ENCODE peak calls at places on chromosomes 2 and 18, in six cellular contexts. X, U, K, V, N and H are unnamed samples.

GRCh38 chr2:199760574-199760973 is 90.4 kb downstream of the FTCDNL1 start:
- DNase-seq in X (no peak), U (peak; percentile 36), K (no peak), V (no peak), N (no peak), H (no peak)

GRCh38 chr18:58567453-58568196 is 61.3 kb downstream of the ALPK2 start:
- DNase-seq in X (no peak), U (no peak), K (peak; percentile 97), V (no peak), N (peak; percentile 99), H (peak; percentile 96)

GRCh38 chr2:191352536-191352935 is 107.3 kb downstream of the MYO1B start:
- DNase-seq in X (no peak), U (no peak), K (peak; percentile 86), V (no peak), N (peak; percentile 87), H (peak; percentile 74)

GRCh38 chr2:26550276-26551015 is 72.5 kb upstream of the OTOF start:
- DNase-seq in X (no peak), U (no peak), K (no peak), V (no peak), N (no peak), H (no peak)

GRCh38 chr2:204046145-204046544 is 109.6 kb downstream of the ICOS start:
- DNase-seq in X (no peak), U (no peak), K (no peak), V (no peak), N (no peak), H (no peak)

GRCh38 chr2:2506536-2506935 is 175.5 kb upstream of the MYT1L start:
- DNase-seq in X (no peak), U (no peak), K (no peak), V (no peak), N (no peak), H (no peak)

GRCh38 chr2:46117379-46117778 is 179.8 kb upstream of the EPAS1 start:
- DNase-seq in X (no peak), U (no peak), K (peak; percentile 64), V (no peak), N (peak; percentile 67), H (peak; percentile 82)

GRCh38 chr2:12617853-12618252 is 98.9 kb upstream of the TRIB2 start:
- DNase-seq in X (no peak), U (no peak), K (no peak), V (no peak), N (no peak), H (no peak)

GRCh38 chr2:18762667-18763066 is 173.3 kb upstream of the NT5C1B start:
- DNase-seq in X (no peak), U (no peak), K (peak; percentile 40), V (no peak), N (peak; percentile 37), H (no peak)

GRCh38 chr2:29212009-29212408 is 96.8 kb downstream of the CLIP4 start:
- DNase-seq in X (no peak), U (no peak), K (no peak), V (no peak), N (no peak), H (peak; percentile 50)

DNA sequence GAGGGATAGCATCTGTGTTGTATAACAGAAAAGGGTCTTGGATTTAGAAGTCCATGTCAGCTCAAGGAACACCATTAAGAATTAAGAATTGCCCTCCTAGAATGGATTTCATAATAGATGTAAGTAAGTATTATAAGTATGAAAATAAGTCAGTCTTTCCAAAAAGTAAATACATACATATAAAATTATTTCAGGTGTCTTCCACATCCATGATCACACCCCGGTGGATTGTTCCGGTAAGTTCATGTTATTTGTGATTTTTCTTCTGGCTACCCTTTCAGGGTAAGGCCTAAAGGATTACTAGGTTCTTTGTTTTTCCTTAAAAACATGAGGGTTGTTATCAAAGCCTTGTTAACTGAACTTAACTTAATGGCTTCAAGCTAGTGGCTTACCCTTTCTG is 55.9 kb downstream of the TMEM185B start:
- DNase-seq in X (no peak), U (no peak), K (no peak), V (no peak), N (no peak), H (no peak)
- TF ChIP-seq CTCF in X (no peak), U (peak; percentile 20), K (no peak), V (no peak), N (no peak), H (no peak)

GRCh38 chr2:218962859-218963492 is 3.5 kb downstream of the CDK5R2 start:
- DNase-seq in X (peak; percentile 63), U (peak; percentile 98), K (peak; percentile 5), V (peak; percentile 59), N (peak; percentile 73), H (peak; percentile 19)
- H3K4me3 ChIP-seq in X (no peak overlapping the region), U (peak overlapping the region; percentile 71), K (no peak overlapping the region), V (no peak overlapping the region), N (no peak overlapping the region), H (peak overlapping the region; percentile 31)

DNA sequence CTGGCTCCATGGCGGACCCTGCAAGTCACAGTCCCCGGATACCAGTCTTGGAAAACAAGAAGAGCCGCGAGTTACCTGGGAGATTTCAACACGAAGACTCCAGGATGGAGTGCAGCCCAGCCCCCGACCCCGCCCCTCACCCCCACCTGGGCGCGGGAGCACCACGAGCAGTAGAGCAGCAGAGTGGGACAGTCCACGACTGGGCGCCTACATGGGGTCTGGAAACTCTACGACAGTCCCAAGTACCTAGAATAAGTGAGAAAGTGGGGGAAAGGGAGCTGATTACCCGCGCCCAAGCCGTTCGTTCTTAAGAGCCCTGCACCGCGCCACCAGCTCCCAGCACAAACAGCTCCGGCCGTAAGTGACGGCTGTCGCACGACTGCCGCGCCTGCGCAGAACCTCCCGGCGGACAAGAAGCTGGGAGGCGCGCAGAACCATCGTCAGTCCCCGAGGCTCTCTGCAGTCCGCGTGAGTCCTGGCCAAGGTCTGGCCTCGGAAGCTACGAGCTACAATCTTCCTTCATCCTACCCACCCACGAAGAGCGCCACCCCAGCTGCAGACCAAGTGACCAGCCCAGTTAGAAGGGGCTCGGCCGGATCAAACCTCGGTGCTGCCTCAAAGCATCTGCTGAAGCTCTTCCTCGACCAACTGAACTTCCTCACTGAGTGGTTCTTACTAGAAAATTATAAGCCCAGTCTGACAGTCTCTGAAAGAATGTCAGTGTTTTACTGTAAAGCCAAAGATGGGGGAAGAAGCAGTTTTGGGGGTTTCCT is at the start of gene DPY30:
- DNase-seq in X (peak; percentile 96), U (peak; percentile 96), K (peak; percentile 79), V (peak; percentile 94), N (peak; percentile 92), H (peak; percentile 91)
- TF ChIP-seq CTCF in X (no peak), U (no peak), K (peak; percentile 5), V (no peak), N (no peak), H (no peak)

DNA sequence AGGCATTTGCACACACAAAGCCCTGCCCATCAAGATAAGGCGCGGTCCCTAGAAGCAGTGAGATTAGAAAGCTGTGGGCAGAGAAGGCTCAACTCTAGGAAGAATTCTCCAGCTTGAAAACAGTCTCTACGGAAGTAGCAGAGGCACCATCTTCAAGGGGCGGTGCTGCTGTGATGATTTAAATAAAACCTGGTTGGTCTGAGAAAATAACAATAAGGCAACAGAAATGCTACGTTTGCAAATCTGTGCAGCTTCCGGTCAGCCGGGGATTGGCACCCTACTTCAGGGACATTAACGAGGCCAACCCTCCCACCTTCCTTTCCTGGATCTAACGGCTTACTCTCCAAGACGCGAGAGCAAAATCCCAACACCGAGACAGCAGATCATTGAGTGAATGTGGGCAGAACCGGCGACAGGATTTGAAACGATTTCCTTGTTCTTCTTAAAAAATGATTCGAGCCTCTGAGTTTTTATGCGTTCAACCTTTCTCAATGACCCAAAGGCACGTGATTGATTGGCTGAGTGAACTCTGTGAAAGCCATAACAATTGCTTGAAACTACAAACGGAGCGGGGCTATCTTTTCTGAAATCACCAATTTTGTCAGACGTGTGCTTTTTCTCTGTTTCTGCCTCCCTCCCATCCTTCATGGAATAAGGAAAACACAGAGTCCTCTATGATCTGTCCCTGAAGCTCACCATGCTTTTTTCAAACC is 93.7 kb upstream of the ZNF516 start:
- DNase-seq in X (no peak), U (peak; percentile 27), K (no peak), V (no peak), N (no peak), H (no peak)
- H3K4me3 ChIP-seq in X (peak overlapping the region; percentile 41), U (peak overlapping the region; percentile 10), K (peak overlapping the region; percentile 23), V (peak overlapping the region; percentile 20), N (peak overlapping the region; percentile 18), H (peak overlapping the region; percentile 42)

DNA sequence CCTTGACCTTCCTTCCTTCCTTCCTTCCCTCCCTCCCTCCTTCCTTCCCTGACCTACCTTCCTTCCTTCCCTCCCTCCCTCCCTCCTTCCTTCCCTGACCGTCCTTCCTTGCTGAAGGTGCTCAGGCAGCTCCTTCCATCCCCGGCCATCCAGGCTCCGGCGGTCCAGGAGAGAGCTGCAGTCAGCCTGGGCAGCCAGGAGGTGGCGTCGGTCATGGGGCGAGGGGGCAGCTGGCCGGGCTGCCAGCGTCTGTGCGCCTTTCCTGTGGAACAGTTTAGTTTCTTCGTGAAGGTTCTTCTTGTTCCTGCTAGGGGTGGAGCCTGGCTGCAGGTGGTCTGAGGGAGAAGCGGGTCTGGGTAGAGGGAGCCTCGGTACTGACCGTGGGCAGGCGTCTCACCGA is 15.7 kb downstream of the GPR35 start:
- DNase-seq in X (no peak), U (peak; percentile 86), K (no peak), V (peak; percentile 35), N (no peak), H (peak; percentile 13)
- TF ChIP-seq CTCF in X (peak; percentile 37), U (peak; percentile 63), K (peak; percentile 19), V (peak; percentile 18), N (peak; percentile 35), H (peak; percentile 29)

GRCh38 chr2:218389333-218390150 is 7.5 kb downstream of the SLC11A1 start:
- DNase-seq in X (peak; percentile 53), U (no peak), K (no peak), V (no peak), N (no peak), H (no peak)

GRCh38 chr2:218386505-218387368 is 4.7 kb downstream of the SLC11A1 start:
- DNase-seq in X (no peak), U (peak; percentile 62), K (no peak), V (no peak), N (no peak), H (no peak)

GRCh38 chr2:218383892-218384519 is 1.9 kb downstream of the SLC11A1 start:
- DNase-seq in X (peak; percentile 48), U (no peak), K (no peak), V (no peak), N (no peak), H (peak; percentile 55)

GRCh38 chr2:218384975-218385374 is 2.9 kb downstream of the SLC11A1 start:
- DNase-seq in X (peak; percentile 46), U (no peak), K (no peak), V (no peak), N (no peak), H (no peak)

DNA sequence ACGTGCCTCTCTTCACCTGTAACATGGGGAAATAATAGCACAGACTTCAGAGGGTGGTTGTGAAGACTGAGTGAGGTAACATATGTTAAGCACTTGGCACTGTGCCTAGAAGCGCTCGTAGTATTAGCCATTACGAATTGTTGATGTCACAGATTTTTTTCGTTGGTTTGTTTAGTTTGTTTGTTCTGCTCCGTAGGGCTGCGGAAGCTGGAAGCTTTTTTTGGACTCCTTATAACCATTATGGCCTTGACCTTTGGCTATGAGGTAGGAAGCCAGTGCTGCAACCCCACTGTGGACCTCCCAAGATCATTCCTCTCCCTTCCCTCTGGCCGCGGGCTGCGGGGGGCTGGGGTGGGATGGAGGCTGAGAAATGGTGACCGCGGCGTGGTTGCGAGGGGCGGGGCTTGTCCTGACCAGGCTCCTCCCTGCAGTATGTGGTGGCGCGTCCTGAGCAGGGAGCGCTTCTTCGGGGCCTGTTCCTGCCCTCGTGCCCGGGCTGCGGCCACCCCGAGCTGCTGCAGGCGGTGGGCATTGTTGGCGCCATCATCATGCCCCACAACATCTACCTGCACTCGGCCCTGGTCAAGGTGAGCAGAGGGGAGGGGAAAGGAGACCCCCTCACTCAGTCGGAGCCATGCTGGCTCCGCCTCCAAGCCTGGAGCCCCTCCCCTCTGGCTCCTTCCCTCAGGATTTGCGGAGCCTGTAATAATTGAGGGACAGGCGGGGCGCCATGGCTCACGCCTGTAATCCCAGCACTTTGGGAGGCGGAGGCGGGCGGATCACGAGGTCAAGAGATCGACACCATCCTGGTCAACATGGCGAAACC is 5.5 kb downstream of the SLC11A1 start:
- DNase-seq in X (peak; percentile 85), U (peak; percentile 89), K (peak; percentile 60), V (peak; percentile 75), N (peak; percentile 80), H (peak; percentile 78)
- H3K4me3 ChIP-seq in X (peak overlapping the region; percentile 53), U (peak overlapping the region; percentile 88), K (peak overlapping the region; percentile 23), V (peak overlapping the region; percentile 28), N (peak overlapping the region; percentile 42), H (peak overlapping the region; percentile 39)